ENCODE peak calls at places on chromosome 15, in five cellular contexts. T is HT-29, X is RPMI7951, I is dermis microvascular lymphatic vessel endothelial cell, J is activated T-cell treated with anti-CD3 and anti-CD28 coated beads for 4 hours. D is an unnamed sample.
A peak's percentile ranks its signal among the peaks of the same experiment; 100 is the strongest.

GRCh38 chr15:62549345-62549970 is 384.4 kb upstream of the C2CD4B start:
- DNase-seq in T (peak; percentile 46), X (peak; percentile 62), I (peak; percentile 52), J (no peak), D (peak; percentile 11)

GRCh38 chr15:28975766-28976179 is 90.0 kb downstream of the APBA2 start:
- DNase-seq in T (peak; percentile 69), X (peak; percentile 46), I (peak; percentile 59), J (peak; percentile 68), D (no peak)

GRCh38 chr15:57943766-57944165 is 121.7 kb downstream of the ALDH1A2 start:
- DNase-seq in T (no peak), X (no peak), I (no peak), J (no peak), D (no peak)

GRCh38 chr15:50542051-50542450 is 4.4 kb downstream of the USP50 start:
- DNase-seq in T (no peak), X (peak; percentile 58), I (no peak), J (no peak), D (no peak)

GRCh38 chr15:73832657-73833056 is 40.7 kb upstream of the TBC1D21 start:
- DNase-seq in T (no peak), X (no peak), I (no peak), J (no peak), D (no peak)

GRCh38 chr15:23497710-23498111 is 50.7 kb upstream of the GOLGA6L2 start:
- DNase-seq in T (peak; percentile 47), X (peak; percentile 11), I (peak; percentile 6), J (no peak), D (no peak)

GRCh38 chr15:63509933-63510547 is 5.6 kb downstream of the USP3 start:
- DNase-seq in T (no peak), X (peak; percentile 63), I (peak; percentile 66), J (no peak), D (no peak)

GRCh38 chr15:92009162-92009561 is 155.7 kb downstream of the SLCO3A1 start:
- DNase-seq in T (no peak), X (no peak), I (no peak), J (no peak), D (no peak)

GRCh38 chr15:55221090-55222011 is 24.6 kb upstream of the RSL24D1 start:
- DNase-seq in T (peak; percentile 14), X (peak; percentile 82), I (no peak), J (no peak), D (no peak)

GRCh38 chr15:90710436-90710835 is 6.7 kb upstream of the BLM start:
- DNase-seq in T (no peak), X (peak; percentile 26), I (no peak), J (no peak), D (no peak)

GRCh38 chr15:74630284-74631086 is 14.8 kb downstream of the CLK3 start:
- DNase-seq in T (no peak), X (no peak), I (no peak), J (no peak), D (no peak)

GRCh38 chr15:84991313-84991712 is 9.7 kb downstream of the PDE8A start:
- DNase-seq in T (no peak), X (no peak), I (no peak), J (no peak), D (no peak)

GRCh38 chr15:25683415-25683814 is 179.7 kb downstream of the ATP10A start:
- DNase-seq in T (no peak), X (no peak), I (no peak), J (no peak), D (no peak)

GRCh38 chr15:39918688-39919385 is 1.2 kb downstream of the GPR176 start:
- DNase-seq in T (no peak), X (peak; percentile 71), I (peak; percentile 73), J (no peak), D (no peak)

GRCh38 chr15:48718646-48719045 is 73.1 kb upstream of the FBN1 start:
- DNase-seq in T (no peak), X (peak; percentile 66), I (no peak), J (no peak), D (no peak)

GRCh38 chr15:91948001-91948608 is 94.6 kb downstream of the SLCO3A1 start:
- DNase-seq in T (peak; percentile 4), X (peak; percentile 86), I (no peak), J (no peak), D (peak; percentile 12)

GRCh38 chr15:36428102-36428845 is 151.2 kb upstream of the CDIN1 start:
- DNase-seq in T (peak; percentile 35), X (peak; percentile 100), I (peak; percentile 97), J (no peak), D (no peak)